ENCODE peak calls at places on chromosomes 6 and 20, in eight cellular contexts. L, V, Q, U, H, K, S and X are unnamed samples.

GRCh38 chr20:34311118-34312023 is 8.2 kb upstream of the AHCY start:
- DNase-seq in L (no peak), V (no peak), Q (peak), U (no peak), H (no peak), K (no peak), S (no peak), X (peak)

GRCh38 chr20:49987868-49988690 is 5.3 kb downstream of the SNAI1 start:
- DNase-seq in L (peak), V (no peak), Q (no peak), U (no peak), H (peak), K (no peak), S (no peak), X (no peak)

GRCh38 chr6:154123567-154123966 is 84.5 kb downstream of the OPRM1 start:
- DNase-seq in L (no peak), V (no peak), Q (no peak), U (no peak), H (no peak), K (no peak), S (no peak), X (no peak)

GRCh38 chr20:23151008-23151703 is 65.0 kb upstream of the CD93 start:
- DNase-seq in L (no peak), V (no peak), Q (no peak), U (no peak), H (no peak), K (no peak), S (no peak), X (no peak)

GRCh38 chr20:53621482-53622246 is 28.0 kb upstream of the ZNF217 start:
- DNase-seq in L (peak), V (no peak), Q (peak), U (peak), H (peak), K (no peak), S (peak), X (no peak)

GRCh38 chr6:152942319-152942869 is 40.4 kb downstream of the FBXO5 start:
- DNase-seq in L (no peak), V (no peak), Q (no peak), U (no peak), H (no peak), K (no peak), S (no peak), X (no peak)

GRCh38 chr6:40907198-40907701 is 131.8 kb downstream of the UNC5CL start:
- DNase-seq in L (peak), V (peak), Q (peak), U (no peak), H (peak), K (no peak), S (no peak), X (no peak)

GRCh38 chr20:23125625-23126191 is 39.6 kb upstream of the CD93 start:
- DNase-seq in L (peak), V (no peak), Q (no peak), U (no peak), H (no peak), K (no peak), S (peak), X (no peak)

GRCh38 chr20:9103955-9104354 is 35.1 kb downstream of the PLCB4 start:
- DNase-seq in L (peak), V (no peak), Q (no peak), U (no peak), H (no peak), K (no peak), S (no peak), X (no peak)

GRCh38 chr6:97189767-97190166 is 93.2 kb downstream of the MMS22L start:
- DNase-seq in L (peak), V (no peak), Q (no peak), U (no peak), H (no peak), K (no peak), S (peak), X (no peak)

GRCh38 chr6:138088307-138088744 is 18.9 kb downstream of the PERP start:
- DNase-seq in L (peak), V (no peak), Q (peak), U (no peak), H (peak), K (no peak), S (peak), X (no peak)

GRCh38 chr6:170454512-170455285 is 98.4 kb downstream of the PSMB1 start:
- DNase-seq in L (no peak), V (no peak), Q (no peak), U (no peak), H (no peak), K (no peak), S (no peak), X (no peak)

GRCh38 chr6:157599191-157599590 is 218.2 kb downstream of the ZDHHC14 start:
- DNase-seq in L (no peak), V (no peak), Q (no peak), U (no peak), H (no peak), K (no peak), S (no peak), X (no peak)

GRCh38 chr20:24357169-24357568 is 112.3 kb upstream of the SYNDIG1 start:
- DNase-seq in L (no peak), V (no peak), Q (peak), U (no peak), H (no peak), K (no peak), S (no peak), X (no peak)

GRCh38 chr6:150076196-150076893 is 7.4 kb upstream of the ULBP3 start:
- DNase-seq in L (no peak), V (no peak), Q (no peak), U (no peak), H (no peak), K (no peak), S (no peak), X (no peak)

GRCh38 chr6:11727995-11728961 is 50.3 kb downstream of the ADTRP start:
- DNase-seq in L (no peak), V (no peak), Q (no peak), U (peak), H (no peak), K (no peak), S (no peak), X (no peak)

GRCh38 chr6:38959138-38959537 is 89.4 kb upstream of the GLP1R start:
- DNase-seq in L (no peak), V (no peak), Q (no peak), U (no peak), H (no peak), K (no peak), S (no peak), X (no peak)

GRCh38 chr6:111573892-111574800 is 31.5 kb downstream of the TRAF3IP2 start:
- DNase-seq in L (peak), V (no peak), Q (no peak), U (no peak), H (peak), K (no peak), S (peak), X (no peak)

GRCh38 chr6:139313229-139313628 is 21.4 kb upstream of the TXLNB start:
- DNase-seq in L (no peak), V (no peak), Q (no peak), U (no peak), H (no peak), K (no peak), S (no peak), X (peak)

GRCh38 chr6:110191477-110191876 is 11.2 kb downstream of the CDC40 start:
- DNase-seq in L (no peak), V (no peak), Q (no peak), U (no peak), H (no peak), K (no peak), S (no peak), X (no peak)

GRCh38 chr6:75446278-75446880 is 47.2 kb downstream of the FILIP1 start:
- DNase-seq in L (no peak), V (no peak), Q (no peak), U (no peak), H (no peak), K (no peak), S (no peak), X (no peak)

GRCh38 chr20:44909872-44910689 is at the start of gene PABPC1L:
- DNase-seq in L (peak), V (no peak), Q (peak), U (peak), H (peak), K (peak), S (no peak), X (peak)

GRCh38 chr20:6993526-6993925 is 226.0 kb downstream of the BMP2 start:
- DNase-seq in L (no peak), V (no peak), Q (no peak), U (no peak), H (no peak), K (no peak), S (no peak), X (no peak)

GRCh38 chr6:138692058-138692977 is 81.3 kb upstream of the CCDC28A start:
- DNase-seq in L (peak), V (peak), Q (peak), U (peak), H (peak), K (peak), S (no peak), X (peak)

GRCh38 chr6:168908887-168909286 is 344.8 kb downstream of the THBS2 start:
- DNase-seq in L (peak), V (no peak), Q (peak), U (no peak), H (no peak), K (no peak), S (peak), X (no peak)

GRCh38 chr6:77456531-77457248 is 6.6 kb downstream of the HTR1B start:
- DNase-seq in L (peak), V (no peak), Q (no peak), U (no peak), H (peak), K (no peak), S (peak), X (no peak)

GRCh38 chr6:22008248-22008836 is 288.5 kb downstream of the PRL start:
- DNase-seq in L (peak), V (no peak), Q (no peak), U (no peak), H (no peak), K (no peak), S (no peak), X (no peak)

GRCh38 chr6:19691465-19692167 is 145.6 kb upstream of the ID4 start:
- DNase-seq in L (no peak), V (no peak), Q (no peak), U (no peak), H (peak), K (no peak), S (no peak), X (peak)

GRCh38 chr6:163249651-163250101 is 164.8 kb upstream of the QKI start:
- DNase-seq in L (no peak), V (no peak), Q (no peak), U (no peak), H (peak), K (no peak), S (no peak), X (no peak)

GRCh38 chr20:48767269-48767960 is 60.4 kb downstream of the PREX1 start:
- DNase-seq in L (no peak), V (no peak), Q (no peak), U (peak), H (no peak), K (no peak), S (no peak), X (no peak)

GRCh38 chr20:62832212-62832922 is 15.5 kb downstream of the COL9A3 start:
- DNase-seq in L (no peak), V (no peak), Q (peak), U (peak), H (no peak), K (no peak), S (no peak), X (no peak)

GRCh38 chr6:122753688-122754056 is 25.8 kb upstream of the FABP7 start:
- DNase-seq in L (peak), V (no peak), Q (peak), U (no peak), H (no peak), K (no peak), S (no peak), X (no peak)

GRCh38 chr6:75563032-75563431 is 38.6 kb upstream of the SENP6 start:
- DNase-seq in L (peak), V (no peak), Q (peak), U (no peak), H (peak), K (no peak), S (no peak), X (no peak)

GRCh38 chr6:12238191-12238590 is 52.0 kb upstream of the EDN1 start:
- DNase-seq in L (no peak), V (no peak), Q (no peak), U (peak), H (no peak), K (no peak), S (no peak), X (no peak)

GRCh38 chr6:33126101-33126714 is 50.4 kb downstream of the HLA-DPB1 start:
- DNase-seq in L (peak), V (no peak), Q (peak), U (peak), H (no peak), K (peak), S (no peak), X (no peak)

GRCh38 chr6:23349521-23350147 is 776.4 kb upstream of the NRSN1 start:
- DNase-seq in L (peak), V (peak), Q (peak), U (no peak), H (no peak), K (no peak), S (peak), X (no peak)